ENCODE peak calls at places on chromosomes 3 and 15, in five cellular contexts. B, H, E, G and C are unnamed samples.

GRCh38 chr15:75694241-75695182 is 18.1 kb downstream of the CSPG4 start:
- DNase-seq in B (peak; percentile 57), H (peak; percentile 98), E (peak; percentile 93), G (peak; percentile 83), C (peak; percentile 61)

GRCh38 chr3:29486917-29487316 is 206.0 kb downstream of the RBMS3 start:
- DNase-seq in B (no peak), H (no peak), E (no peak), G (no peak), C (no peak)

GRCh38 chr15:59420108-59420507 is 17.9 kb upstream of the FAM81A start:
- DNase-seq in B (no peak), H (no peak), E (no peak), G (no peak), C (no peak)

GRCh38 chr15:81909229-81910087 is 136.4 kb downstream of the MEX3B start:
- DNase-seq in B (no peak), H (no peak), E (no peak), G (no peak), C (no peak)

GRCh38 chr3:128054363-128054762 is 2.1 kb downstream of the SEC61A1 start:
- DNase-seq in B (no peak), H (peak; percentile 41), E (peak; percentile 46), G (no peak), C (no peak)

GRCh38 chr3:113147608-113148306 is 63.6 kb upstream of the BOC start:
- DNase-seq in B (no peak), H (no peak), E (no peak), G (no peak), C (no peak)

GRCh38 chr3:111260878-111261277 is 189.3 kb downstream of the NECTIN3 start:
- DNase-seq in B (no peak), H (no peak), E (no peak), G (no peak), C (no peak)

GRCh38 chr3:133262371-133262770 is 137.5 kb upstream of the BFSP2 start:
- DNase-seq in B (no peak), H (no peak), E (no peak), G (no peak), C (no peak)

GRCh38 chr3:40355410-40355809 is 31.6 kb upstream of the ENTPD3 start:
- DNase-seq in B (no peak), H (no peak), E (no peak), G (no peak), C (no peak)

GRCh38 chr3:151864423-151865101 is 8.9 kb upstream of the SUCNR1 start:
- DNase-seq in B (no peak), H (peak; percentile 67), E (no peak), G (no peak), C (no peak)

GRCh38 chr3:182617511-182617910 is 175.8 kb upstream of the ATP11B start:
- DNase-seq in B (no peak), H (no peak), E (no peak), G (no peak), C (no peak)
- TF ChIP-seq CTCF in B (no peak), H (no peak), E (no peak), G (no peak), C (no peak)

DNA sequence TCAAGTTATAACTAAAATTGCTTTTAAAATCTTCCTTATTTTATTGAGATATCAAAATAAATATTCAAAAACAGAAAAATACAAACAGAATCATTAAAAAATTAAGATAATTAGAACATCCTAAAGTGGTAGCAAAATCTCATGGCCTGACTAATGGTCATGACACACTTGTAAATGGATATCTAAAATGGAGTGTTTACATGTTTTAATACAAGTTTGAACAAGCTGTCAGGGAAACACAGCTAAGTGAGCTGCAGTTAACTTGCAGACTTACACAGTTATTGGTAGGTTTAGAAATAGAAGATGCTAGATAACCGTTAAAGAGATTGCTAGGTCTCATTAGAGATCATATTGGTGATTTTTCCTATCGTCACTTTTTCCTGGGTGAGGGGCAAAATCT is 242.3 kb downstream of the LPP start:
- DNase-seq in B (no peak), H (no peak), E (no peak), G (no peak), C (no peak)
- TF ChIP-seq CTCF in B (no peak), H (no peak), E (no peak), G (no peak), C (no peak)

GRCh38 chr15:57758556-57758955 is 52.0 kb downstream of the POLR2M start:
- DNase-seq in B (no peak), H (no peak), E (no peak), G (no peak), C (no peak)

GRCh38 chr15:57767526-57767925 is 61.0 kb downstream of the POLR2M start:
- DNase-seq in B (no peak), H (no peak), E (no peak), G (no peak), C (no peak)

GRCh38 chr15:57761562-57761961 is 55.0 kb downstream of the POLR2M start:
- DNase-seq in B (no peak), H (no peak), E (no peak), G (no peak), C (no peak)

DNA sequence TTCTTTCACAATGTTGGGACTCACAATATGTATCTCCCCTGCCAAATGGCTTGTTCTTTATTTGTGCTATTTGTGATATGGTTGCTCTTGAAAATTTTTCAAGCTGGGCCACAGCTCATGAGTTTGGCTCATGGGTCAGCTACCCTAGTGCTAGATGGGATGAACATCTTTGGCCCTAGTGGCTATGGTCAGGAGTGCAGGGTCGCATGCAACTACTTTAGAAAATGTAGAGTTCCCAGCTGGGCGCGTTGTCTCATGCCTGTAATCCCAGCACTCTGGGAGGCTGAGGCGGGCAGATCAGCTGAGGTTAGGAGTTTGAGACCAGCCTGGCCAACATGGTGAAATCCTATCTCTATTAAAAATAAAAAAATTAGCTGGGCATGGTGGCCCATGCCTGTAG is 55.8 kb downstream of the POLR2M start:
- DNase-seq in B (no peak), H (no peak), E (no peak), G (no peak), C (no peak)
- TF ChIP-seq CTCF in B (no peak), H (peak; percentile 21), E (no peak), G (no peak), C (no peak)

GRCh38 chr15:39878401-39878775 is 41.7 kb downstream of the GPR176 start:
- DNase-seq in B (no peak), H (no peak), E (no peak), G (no peak), C (no peak)

GRCh38 chr15:39873978-39874377 is 46.1 kb downstream of the GPR176 start:
- DNase-seq in B (peak; percentile 36), H (no peak), E (no peak), G (no peak), C (no peak)

GRCh38 chr15:39869251-39869650 is 50.8 kb downstream of the GPR176 start:
- DNase-seq in B (no peak), H (no peak), E (no peak), G (no peak), C (no peak)

GRCh38 chr15:39869858-39870515 is 50.1 kb downstream of the GPR176 start:
- DNase-seq in B (no peak), H (no peak), E (no peak), G (no peak), C (no peak)

GRCh38 chr15:39874890-39875549 is 45.0 kb downstream of the GPR176 start:
- DNase-seq in B (peak; percentile 27), H (peak; percentile 43), E (no peak), G (no peak), C (peak; percentile 7)
- TF ChIP-seq CTCF in B (peak; percentile 68), H (peak; percentile 69), E (peak; percentile 75), G (peak; percentile 31), C (peak; percentile 54)

GRCh38 chr3:57808961-57809608 is 53.0 kb downstream of the SLMAP start:
- DNase-seq in B (no peak), H (no peak), E (no peak), G (no peak), C (no peak)
- TF ChIP-seq CTCF in B (no peak), H (no peak), E (no peak), G (no peak), C (no peak)

DNA sequence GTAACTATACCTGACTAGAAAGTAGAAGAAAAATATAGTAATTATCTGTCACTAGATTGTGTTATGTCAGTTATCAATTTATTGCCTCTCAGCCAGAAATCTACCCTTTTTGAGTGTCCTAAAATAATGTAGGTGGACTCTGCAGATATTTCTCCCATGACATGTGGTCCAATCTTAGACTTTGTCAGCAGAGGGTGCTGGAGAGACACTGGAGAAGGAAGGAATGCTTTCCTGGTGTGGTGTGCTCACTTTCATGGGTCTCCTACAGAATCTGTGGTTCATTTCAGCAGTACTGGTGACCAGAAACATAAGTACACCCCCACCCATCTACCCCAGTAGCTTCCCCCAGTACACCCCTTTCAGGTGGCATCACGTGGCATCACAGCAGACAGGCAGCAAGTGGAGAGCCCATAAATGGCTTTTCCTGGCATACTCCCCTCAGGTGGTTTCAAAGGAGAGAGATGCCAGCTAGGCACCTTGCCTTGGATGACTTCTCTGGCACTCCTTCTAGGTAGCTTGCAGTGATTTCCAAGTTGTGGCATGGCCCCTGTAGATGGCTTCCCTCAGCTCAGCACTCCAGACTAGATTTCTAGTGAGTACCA is 114.7 kb downstream of the GADL1 start:
- DNase-seq in B (no peak), H (no peak), E (no peak), G (no peak), C (no peak)
- TF ChIP-seq CTCF in B (peak; percentile 59), H (peak; percentile 34), E (peak; percentile 55), G (peak; percentile 56), C (peak; percentile 28)

DNA sequence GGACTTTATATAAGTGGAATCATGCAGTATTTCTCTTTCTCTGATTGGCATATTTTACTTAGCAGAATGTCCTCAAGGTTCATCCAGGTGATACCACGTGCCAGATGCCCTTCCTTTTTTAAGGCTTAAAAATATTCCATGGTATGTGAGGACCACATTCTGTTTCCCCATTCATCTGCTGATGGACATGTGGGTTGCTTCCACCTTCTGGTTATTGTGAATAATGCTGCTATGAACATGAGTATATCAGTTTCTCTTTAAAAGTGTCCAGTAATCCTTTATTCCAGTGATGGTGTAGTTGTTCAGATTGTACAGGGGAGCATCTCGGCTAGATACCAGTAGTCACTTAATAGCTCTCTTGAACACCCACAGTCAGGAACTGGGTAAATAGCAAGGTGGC is 50.4 kb upstream of the ATG7 start:
- DNase-seq in B (no peak), H (no peak), E (no peak), G (no peak), C (no peak)
- TF ChIP-seq CTCF in B (no peak), H (peak; percentile 24), E (peak; percentile 56), G (peak; percentile 14), C (no peak)